ENCODE peak calls at places on chromosomes 13 and 19, in four cellular contexts. One of them, this sample, is unnamed.

GRCh38 chr19:6375411-6376010 is at the start of gene PSPN:
- DNase-seq in endothelial cell of umbilical vein: no peak
- DNase-seq in hepatocyte: no peak
- DNase-seq in IMR-90: no peak
- DNase-seq in this sample: no peak

GRCh38 chr13:100392709-100393630 is 195.6 kb downstream of the GGACT start:
- DNase-seq in IMR-90: peak
- DNase-seq in endothelial cell of umbilical vein: peak
- DNase-seq in hepatocyte: peak
- DNase-seq in this sample: peak

GRCh38 chr13:49256841-49257240 is 9.1 kb downstream of the CDADC1 start:
- DNase-seq in hepatocyte: no peak
- DNase-seq in IMR-90: peak
- DNase-seq in endothelial cell of umbilical vein: no peak
- DNase-seq in this sample: no peak

GRCh38 chr13:51614350-51614786 is 30.1 kb downstream of the WDFY2 start:
- DNase-seq in IMR-90: no peak
- DNase-seq in hepatocyte: no peak
- DNase-seq in endothelial cell of umbilical vein: no peak
- DNase-seq in this sample: peak

GRCh38 chr19:15154002-15154612 is 46.7 kb downstream of the NOTCH3 start:
- DNase-seq in hepatocyte: peak
- DNase-seq in endothelial cell of umbilical vein: peak
- DNase-seq in IMR-90: peak
- DNase-seq in this sample: peak

GRCh38 chr19:28065026-28065425 is 1147.9 kb downstream of the UQCRFS1 start:
- DNase-seq in endothelial cell of umbilical vein: no peak
- DNase-seq in IMR-90: no peak
- DNase-seq in hepatocyte: no peak
- DNase-seq in this sample: no peak

GRCh38 chr13:98752111-98752941 is at the start of gene SLC15A1:
- DNase-seq in hepatocyte: peak
- DNase-seq in endothelial cell of umbilical vein: peak
- DNase-seq in IMR-90: no peak
- DNase-seq in this sample: no peak

GRCh38 chr19:6551607-6552450 is 21.0 kb downstream of the TNFSF9 start:
- DNase-seq in endothelial cell of umbilical vein: no peak
- DNase-seq in hepatocyte: peak
- DNase-seq in IMR-90: no peak
- DNase-seq in this sample: peak

GRCh38 chr13:73341748-73342147 is 282.9 kb downstream of the KLF5 start:
- DNase-seq in endothelial cell of umbilical vein: peak
- DNase-seq in IMR-90: peak
- DNase-seq in hepatocyte: no peak
- DNase-seq in this sample: no peak

GRCh38 chr19:18029617-18030338 is 21.8 kb downstream of the ARRDC2 start:
- DNase-seq in IMR-90: peak
- DNase-seq in hepatocyte: peak
- DNase-seq in endothelial cell of umbilical vein: peak
- DNase-seq in this sample: no peak
- H3K4me2 ChIP-seq in IMR-90: no peak
- H3K4me2 ChIP-seq in hepatocyte: peak
- H3K4me2 ChIP-seq in endothelial cell of umbilical vein: no peak
- H3K4me2 ChIP-seq in this sample: no peak

DNA sequence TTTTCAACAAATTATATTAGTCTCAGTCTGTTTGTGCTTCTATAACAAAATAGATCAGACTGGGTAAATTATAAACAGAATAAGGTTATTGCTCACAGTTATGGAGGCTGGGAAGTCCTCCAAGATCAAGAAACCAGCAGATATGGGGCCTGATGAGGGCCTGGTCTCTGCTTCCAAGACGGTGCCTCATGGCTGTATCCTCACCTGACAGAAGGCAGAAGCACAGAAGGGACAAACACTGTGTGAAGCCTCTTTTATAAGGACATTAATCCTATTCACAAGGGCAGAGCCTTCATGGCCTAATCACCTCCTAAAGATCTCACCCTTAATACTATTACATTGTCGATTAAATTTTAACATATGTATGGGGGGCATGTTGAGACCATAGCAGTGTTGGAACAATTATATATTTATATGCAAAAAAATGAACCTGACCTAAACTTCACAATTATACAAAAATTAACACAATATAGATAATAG is 12.7 kb downstream of the F10 start:
- DNase-seq in hepatocyte: no peak
- DNase-seq in IMR-90: no peak
- DNase-seq in endothelial cell of umbilical vein: no peak
- DNase-seq in this sample: no peak
- H3K4me3 ChIP-seq in hepatocyte: no peak
- H3K4me3 ChIP-seq in IMR-90: no peak
- H3K4me3 ChIP-seq in endothelial cell of umbilical vein: no peak
- H3K4me3 ChIP-seq in this sample: no peak

GRCh38 chr19:4305659-4306058 is 1.3 kb downstream of the FSD1 start:
- DNase-seq in hepatocyte: no peak
- DNase-seq in endothelial cell of umbilical vein: no peak
- DNase-seq in IMR-90: no peak
- DNase-seq in this sample: no peak

GRCh38 chr19:4302238-4302630 is at the start of gene TMIGD2:
- DNase-seq in endothelial cell of umbilical vein: no peak
- DNase-seq in hepatocyte: no peak
- DNase-seq in IMR-90: no peak
- DNase-seq in this sample: peak

GRCh38 chr19:4303778-4304508 is 455 bp upstream of the FSD1 start:
- DNase-seq in IMR-90: no peak
- DNase-seq in endothelial cell of umbilical vein: no peak
- DNase-seq in hepatocyte: no peak
- DNase-seq in this sample: no peak

GRCh38 chr19:4305253-4305612 is 835 bp downstream of the FSD1 start:
- DNase-seq in IMR-90: no peak
- DNase-seq in endothelial cell of umbilical vein: no peak
- DNase-seq in hepatocyte: no peak
- DNase-seq in this sample: no peak

GRCh38 chr19:4304509-4305252 is at the start of gene FSD1:
- DNase-seq in IMR-90: peak
- DNase-seq in endothelial cell of umbilical vein: peak
- DNase-seq in hepatocyte: peak
- DNase-seq in this sample: peak
- H2AFZ ChIP-seq in IMR-90: peak
- H2AFZ ChIP-seq in endothelial cell of umbilical vein: peak
- H2AFZ ChIP-seq in hepatocyte: peak
- H2AFZ ChIP-seq in this sample: peak

GRCh38 chr19:32717496-32717895 is 2.1 kb upstream of the TDRD12 start:
- DNase-seq in endothelial cell of umbilical vein: no peak
- DNase-seq in hepatocyte: no peak
- DNase-seq in IMR-90: no peak
- DNase-seq in this sample: no peak

GRCh38 chr19:32708457-32708856 is 11.1 kb upstream of the TDRD12 start:
- DNase-seq in hepatocyte: no peak
- DNase-seq in IMR-90: no peak
- DNase-seq in endothelial cell of umbilical vein: no peak
- DNase-seq in this sample: peak

GRCh38 chr19:32711747-32712146 is 7.8 kb upstream of the TDRD12 start:
- DNase-seq in IMR-90: no peak
- DNase-seq in endothelial cell of umbilical vein: no peak
- DNase-seq in hepatocyte: no peak
- DNase-seq in this sample: no peak
- H3K4me2 ChIP-seq in IMR-90: no peak
- H3K4me2 ChIP-seq in endothelial cell of umbilical vein: no peak
- H3K4me2 ChIP-seq in hepatocyte: no peak
- H3K4me2 ChIP-seq in this sample: no peak

GRCh38 chr19:54431255-54431838 is 16.1 kb downstream of the TTYH1 start:
- DNase-seq in endothelial cell of umbilical vein: no peak
- DNase-seq in hepatocyte: no peak
- DNase-seq in IMR-90: peak
- DNase-seq in this sample: no peak
- H3K4me3 ChIP-seq in endothelial cell of umbilical vein: no peak
- H3K4me3 ChIP-seq in hepatocyte: no peak
- H3K4me3 ChIP-seq in IMR-90: no peak
- H3K4me3 ChIP-seq in this sample: peak

DNA sequence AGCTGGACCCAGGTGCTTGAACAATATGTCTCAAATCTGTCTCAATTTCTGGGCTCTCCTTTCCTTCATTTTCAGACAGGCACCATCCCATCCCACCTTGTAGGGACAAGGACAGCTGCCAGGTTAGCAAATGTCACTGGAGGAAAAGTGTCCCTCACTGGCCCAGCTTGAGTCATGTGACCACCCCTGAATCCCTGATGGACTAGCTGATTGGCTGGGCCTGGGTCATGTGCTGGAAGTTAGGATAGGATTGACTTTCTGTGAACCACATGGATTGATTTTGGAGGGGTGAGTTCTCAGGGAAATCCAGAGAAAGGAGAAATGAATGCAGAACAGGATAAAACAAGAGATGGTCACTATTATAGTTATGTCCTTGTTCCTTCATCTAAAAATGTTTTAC is 28.2 kb upstream of the FXYD3 start:
- DNase-seq in IMR-90: no peak
- DNase-seq in hepatocyte: no peak
- DNase-seq in endothelial cell of umbilical vein: no peak
- DNase-seq in this sample: no peak
- H2AFZ ChIP-seq in IMR-90: no peak
- H2AFZ ChIP-seq in hepatocyte: no peak
- H2AFZ ChIP-seq in endothelial cell of umbilical vein: no peak
- H2AFZ ChIP-seq in this sample: no peak

GRCh38 chr13:20719783-20720182 is 16.3 kb downstream of the IL17D start:
- DNase-seq in endothelial cell of umbilical vein: no peak
- DNase-seq in IMR-90: no peak
- DNase-seq in hepatocyte: no peak
- DNase-seq in this sample: no peak

GRCh38 chr13:20720499-20720898 is 17.0 kb downstream of the IL17D start:
- DNase-seq in endothelial cell of umbilical vein: no peak
- DNase-seq in IMR-90: no peak
- DNase-seq in hepatocyte: no peak
- DNase-seq in this sample: no peak

GRCh38 chr13:20721058-20721453 is 17.6 kb downstream of the IL17D start:
- DNase-seq in endothelial cell of umbilical vein: no peak
- DNase-seq in IMR-90: no peak
- DNase-seq in hepatocyte: no peak
- DNase-seq in this sample: no peak

GRCh38 chr13:20718958-20719566 is 15.6 kb downstream of the IL17D start:
- DNase-seq in endothelial cell of umbilical vein: no peak
- DNase-seq in IMR-90: no peak
- DNase-seq in hepatocyte: no peak
- DNase-seq in this sample: no peak

DNA sequence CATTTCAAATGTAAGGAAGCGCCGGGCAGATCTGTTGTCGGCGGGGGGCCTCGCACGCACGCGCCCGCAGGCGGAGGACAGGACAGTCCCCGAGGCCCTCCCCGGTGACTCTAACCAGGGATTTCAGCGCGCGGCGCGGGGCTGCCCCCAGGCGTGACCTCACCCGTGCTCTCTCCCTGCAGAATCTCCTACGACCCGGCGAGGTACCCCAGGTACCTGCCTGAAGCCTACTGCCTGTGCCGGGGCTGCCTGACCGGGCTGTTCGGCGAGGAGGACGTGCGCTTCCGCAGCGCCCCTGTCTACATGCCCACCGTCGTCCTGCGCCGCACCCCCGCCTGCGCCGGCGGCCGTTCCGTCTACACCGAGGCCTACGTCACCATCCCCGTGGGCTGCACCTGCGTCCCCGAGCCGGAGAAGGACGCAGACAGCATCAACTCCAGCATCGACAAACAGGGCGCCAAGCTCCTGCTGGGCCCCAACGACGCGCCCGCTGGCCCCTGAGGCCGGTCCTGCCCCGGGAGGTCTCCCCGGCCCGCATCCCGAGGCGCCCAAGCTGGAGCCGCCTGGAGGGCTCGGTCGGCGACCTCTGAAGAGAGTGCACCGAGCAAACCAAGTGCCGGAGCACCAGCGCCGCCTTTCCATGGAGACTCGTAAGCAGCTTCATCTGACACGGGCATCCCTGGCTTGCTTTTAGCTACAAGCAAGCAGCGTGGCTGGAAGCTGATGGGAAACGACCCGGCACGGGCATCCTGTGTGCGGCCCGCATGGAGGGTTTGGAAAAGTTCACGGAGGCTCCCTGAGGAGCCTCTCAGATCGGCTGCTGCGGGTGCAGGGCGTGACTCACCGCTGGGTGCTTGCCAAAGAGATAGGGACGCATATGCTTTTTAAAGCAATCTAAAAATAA is 18.2 kb downstream of the IL17D start:
- DNase-seq in IMR-90: peak
- DNase-seq in hepatocyte: peak
- DNase-seq in endothelial cell of umbilical vein: peak
- DNase-seq in this sample: no peak
- H3K4me2 ChIP-seq in IMR-90: peak
- H3K4me2 ChIP-seq in hepatocyte: peak
- H3K4me2 ChIP-seq in endothelial cell of umbilical vein: peak
- H3K4me2 ChIP-seq in this sample: no peak

GRCh38 chr13:45817833-45818232 is 33.7 kb downstream of the SIAH3 start:
- DNase-seq in IMR-90: no peak
- DNase-seq in endothelial cell of umbilical vein: peak
- DNase-seq in hepatocyte: no peak
- DNase-seq in this sample: no peak
- H3K4me3 ChIP-seq in IMR-90: no peak
- H3K4me3 ChIP-seq in endothelial cell of umbilical vein: no peak
- H3K4me3 ChIP-seq in hepatocyte: no peak
- H3K4me3 ChIP-seq in this sample: no peak

DNA sequence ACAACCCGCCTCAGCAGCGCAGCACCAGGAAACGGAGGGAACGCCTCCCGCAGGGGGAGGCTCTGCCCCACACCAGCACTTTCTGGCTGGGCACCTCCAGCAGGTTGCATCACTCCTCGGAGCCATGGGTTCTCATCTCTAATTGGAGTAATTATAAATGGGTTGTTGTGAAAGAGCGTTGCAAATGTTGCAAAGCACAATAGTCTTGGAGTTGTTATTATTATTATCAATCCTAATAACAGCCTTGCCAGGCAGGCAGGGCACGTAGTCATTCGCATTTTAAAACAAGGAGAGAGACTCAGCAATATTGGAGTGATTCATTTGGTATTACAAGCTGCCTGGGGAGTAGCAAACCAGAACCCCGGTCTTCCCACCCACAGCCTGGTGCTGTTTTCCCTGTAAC is 108.6 kb upstream of the GJB6 start:
- DNase-seq in hepatocyte: no peak
- DNase-seq in IMR-90: no peak
- DNase-seq in endothelial cell of umbilical vein: no peak
- DNase-seq in this sample: no peak
- H2AFZ ChIP-seq in hepatocyte: no peak
- H2AFZ ChIP-seq in IMR-90: peak
- H2AFZ ChIP-seq in endothelial cell of umbilical vein: no peak
- H2AFZ ChIP-seq in this sample: no peak

GRCh38 chr13:66612983-66613382 is 617.2 kb downstream of the PCDH9 start:
- DNase-seq in endothelial cell of umbilical vein: no peak
- DNase-seq in hepatocyte: no peak
- DNase-seq in IMR-90: no peak
- DNase-seq in this sample: no peak

GRCh38 chr13:66623129-66623528 is 607.0 kb downstream of the PCDH9 start:
- DNase-seq in IMR-90: no peak
- DNase-seq in endothelial cell of umbilical vein: no peak
- DNase-seq in hepatocyte: no peak
- DNase-seq in this sample: no peak

GRCh38 chr13:66618702-66619101 is 611.4 kb downstream of the PCDH9 start:
- DNase-seq in endothelial cell of umbilical vein: peak
- DNase-seq in IMR-90: peak
- DNase-seq in hepatocyte: peak
- DNase-seq in this sample: no peak

GRCh38 chr13:66617786-66618185 is 612.4 kb downstream of the PCDH9 start:
- DNase-seq in endothelial cell of umbilical vein: no peak
- DNase-seq in hepatocyte: no peak
- DNase-seq in IMR-90: no peak
- DNase-seq in this sample: no peak
- H3K4me2 ChIP-seq in endothelial cell of umbilical vein: no peak
- H3K4me2 ChIP-seq in hepatocyte: no peak
- H3K4me2 ChIP-seq in IMR-90: no peak
- H3K4me2 ChIP-seq in this sample: no peak